ENCODE peak calls at places on chromosomes 5 and 9, in ten cellular contexts. D is activated CD4-positive, CD25-positive, alpha-beta regulatory T cell treated with anti-CD3 and anti-CD28 coated beads, Interleukin-2, amount 50 U/mL, for 72 hours; O is NCI-H2029; L is T follicular helper cell; T is neuronal stem cell; H is thyroid gland; Q is stimulated activated CD4-positive, alpha-beta T cell treated with anti-CD3 and anti-CD28 coated beads, Interleukin-1b, Interleukin-23, amount 100 ng/mL, for 48 hours; I is GM23248; E is NCI-H1436; P is EL. B is an unnamed sample.

GRCh38 chr5:109876941-109877669 is 187.4 kb downstream of the MAN2A1 start:
- DNase-seq in D (no peak), O (no peak), L (no peak), T (no peak), H (no peak), Q (no peak), I (peak; percentile 73), E (no peak), P (peak; percentile 49), B (no peak)

GRCh38 chr9:18820566-18821095 is 212.4 kb downstream of the SAXO1 start:
- DNase-seq in D (no peak), O (no peak), L (no peak), T (no peak), H (no peak), Q (no peak), I (no peak), E (no peak), P (no peak), B (no peak)

GRCh38 chr5:82340799-82341198 is 62.6 kb upstream of the RPS23 start:
- DNase-seq in D (no peak), O (peak; percentile 17), L (no peak), T (no peak), H (no peak), Q (no peak), I (no peak), E (no peak), P (no peak), B (no peak)

GRCh38 chr9:131578778-131579504 is 33.6 kb downstream of the PRRT1B start:
- DNase-seq in D (no peak), O (no peak), L (peak; percentile 31), T (no peak), H (no peak), Q (peak; percentile 34), I (no peak), E (no peak), P (no peak), B (no peak)

GRCh38 chr9:130478731-130479575 is 34.2 kb downstream of the ASS1 start:
- DNase-seq in D (no peak), O (no peak), L (no peak), T (peak; percentile 44), H (no peak), Q (no peak), I (no peak), E (no peak), P (no peak), B (no peak)

GRCh38 chr9:114409103-114409780 is 21.5 kb upstream of the AKNA start:
- DNase-seq in D (no peak), O (no peak), L (no peak), T (no peak), H (no peak), Q (no peak), I (peak; percentile 61), E (no peak), P (peak; percentile 87), B (no peak)

GRCh38 chr9:89482056-89482784 is 15.7 kb downstream of the SEMA4D start:
- DNase-seq in D (peak; percentile 32), O (no peak), L (no peak), T (no peak), H (no peak), Q (no peak), I (no peak), E (no peak), P (no peak), B (no peak)

GRCh38 chr5:180169246-180170110 is 39.5 kb downstream of the RASGEF1C start:
- DNase-seq in D (no peak), O (no peak), L (no peak), T (no peak), H (no peak), Q (no peak), I (no peak), E (no peak), P (no peak), B (no peak)

GRCh38 chr9:33307067-33307466 is 16.8 kb downstream of the NFX1 start:
- DNase-seq in D (no peak), O (no peak), L (no peak), T (no peak), H (no peak), Q (no peak), I (no peak), E (no peak), P (no peak), B (no peak)

GRCh38 chr9:84402517-84402916 is 62.0 kb upstream of the SLC28A3 start:
- DNase-seq in D (no peak), O (no peak), L (no peak), T (no peak), H (no peak), Q (no peak), I (no peak), E (no peak), P (no peak), B (no peak)

GRCh38 chr5:43638556-43638955 is 35.6 kb downstream of the NNT start:
- DNase-seq in D (no peak), O (no peak), L (no peak), T (no peak), H (no peak), Q (no peak), I (peak; percentile 15), E (no peak), P (peak; percentile 23), B (no peak)

GRCh38 chr9:100058699-100059579 is 39.9 kb downstream of the ERP44 start:
- DNase-seq in D (no peak), O (no peak), L (no peak), T (no peak), H (no peak), Q (no peak), I (no peak), E (no peak), P (no peak), B (no peak)

GRCh38 chr5:6710551-6711318 is 2.5 kb upstream of the TENT4A start:
- DNase-seq in D (no peak), O (no peak), L (no peak), T (no peak), H (no peak), Q (no peak), I (no peak), E (no peak), P (no peak), B (no peak)

GRCh38 chr5:34653708-34654107 is 2.4 kb upstream of the RAI14 start:
- DNase-seq in D (no peak), O (no peak), L (no peak), T (no peak), H (no peak), Q (no peak), I (no peak), E (no peak), P (no peak), B (no peak)

GRCh38 chr5:124061663-124062062 is 549.7 kb downstream of the CSNK1G3 start:
- DNase-seq in D (no peak), O (peak; percentile 96), L (no peak), T (no peak), H (peak; percentile 5), Q (no peak), I (peak; percentile 5), E (peak; percentile 45), P (peak; percentile 21), B (no peak)